ENCODE peak calls at places on chromosomes 6 and 20, in five cellular contexts. S, K, G, O and N are unnamed samples.

GRCh38 chr6:150924808-150925654 is 59.5 kb downstream of the MTHFD1L start:
- DNase-seq in G (no peak), O (no peak), S (no peak), K (no peak), N (no peak)

GRCh38 chr6:148635070-148635743 is 111.6 kb upstream of the UST start:
- DNase-seq in G (no peak), O (no peak), K (no peak), S (no peak), N (no peak)

GRCh38 chr20:41255655-41256054 is 61.9 kb downstream of the ZHX3 start:
- DNase-seq in S (no peak), K (no peak), O (no peak), G (no peak), N (no peak)

GRCh38 chr20:47338131-47338628 is 18.3 kb downstream of the ZMYND8 start:
- DNase-seq in S (no peak), K (no peak), O (no peak), G (no peak), N (no peak)

GRCh38 chr6:37502703-37503485 is 3.2 kb upstream of the CCDC167 start:
- DNase-seq in S (no peak), G (no peak), O (no peak), K (no peak), N (no peak)

GRCh38 chr20:40636486-40636885 is 52.5 kb downstream of the MAFB start:
- DNase-seq in K (no peak), O (peak; percentile 5), S (no peak), G (no peak), N (no peak)

GRCh38 chr6:156804402-156804801 is 27.2 kb downstream of the ARID1B start:
- DNase-seq in K (no peak), O (no peak), G (no peak), S (no peak), N (no peak)

GRCh38 chr6:84635081-84635745 is 129.2 kb downstream of the TBX18 start:
- DNase-seq in G (peak; percentile 25), O (no peak), S (peak; percentile 63), K (no peak), N (no peak)

GRCh38 chr6:84260926-84261325 is 33.5 kb upstream of the CEP162 start:
- DNase-seq in S (no peak), K (no peak), G (no peak), O (no peak), N (no peak)

GRCh38 chr6:106192824-106193223 is 106.7 kb downstream of the PRDM1 start:
- DNase-seq in G (peak; percentile 55), O (no peak), K (peak; percentile 37), S (peak; percentile 35), N (no peak)

GRCh38 chr6:170291271-170292110 is 613 bp upstream of the DLL1 start:
- DNase-seq in O (peak; percentile 74), S (no peak), K (no peak), G (no peak), N (peak; percentile 70)

GRCh38 chr20:4550740-4551139 is 171.0 kb upstream of the PRND start:
- DNase-seq in O (no peak), G (peak; percentile 14), K (no peak), S (no peak), N (no peak)

GRCh38 chr6:108921547-108922331 is 73.5 kb downstream of the ARMC2 start:
- DNase-seq in G (no peak), S (peak; percentile 76), K (no peak), O (peak; percentile 52), N (no peak)

GRCh38 chr6:113635222-113635970 is 221.7 kb upstream of the MARCKS start:
- DNase-seq in O (no peak), S (no peak), K (no peak), G (no peak), N (no peak)

GRCh38 chr20:58721951-58722371 is 29.4 kb downstream of the NPEPL1 start:
- DNase-seq in S (no peak), G (no peak), O (peak; percentile 53), K (no peak), N (peak; percentile 71)

GRCh38 chr20:4084096-4084495 is 68.7 kb upstream of the RNF24 start:
- DNase-seq in S (no peak), G (no peak), O (no peak), K (no peak), N (no peak)

GRCh38 chr6:134457941-134458340 is 140.0 kb upstream of the SGK1 start:
- DNase-seq in O (no peak), K (no peak), G (no peak), S (no peak), N (no peak)

GRCh38 chr20:23078994-23079364 is 7.1 kb downstream of the CD93 start:
- DNase-seq in K (no peak), O (no peak), S (no peak), G (no peak), N (no peak)

GRCh38 chr6:130069471-130069870 is 51.1 kb downstream of the L3MBTL3 start:
- DNase-seq in S (no peak), O (no peak), G (no peak), K (no peak), N (no peak)

GRCh38 chr6:73519943-73520687 is 717 bp downstream of the EEF1A1 start:
- DNase-seq in K (no peak), S (peak; percentile 78), O (peak; percentile 69), G (no peak), N (peak; percentile 82)

GRCh38 chr6:142846459-142846831 is 98.5 kb downstream of the HIVEP2 start:
- DNase-seq in O (no peak), S (no peak), G (no peak), K (no peak), N (no peak)

GRCh38 chr6:127812985-127813681 is 87.7 kb downstream of the THEMIS start:
- DNase-seq in K (no peak), O (no peak), G (no peak), S (no peak), N (no peak)

GRCh38 chr6:110055387-110055735 is 77.2 kb downstream of the GPR6 start:
- DNase-seq in S (no peak), O (no peak), G (no peak), K (no peak), N (no peak)

GRCh38 chr6:11055127-11055627 is 11.1 kb upstream of the ELOVL2 start:
- DNase-seq in S (no peak), G (no peak), K (no peak), O (no peak), N (no peak)

GRCh38 chr6:30411515-30412207 is 66.7 kb downstream of the RPP21 start:
- DNase-seq in G (no peak), S (peak; percentile 41), K (no peak), O (peak; percentile 32), N (no peak)

GRCh38 chr20:45358282-45359068 is 4.5 kb upstream of the SYS1 start:
- DNase-seq in S (peak; percentile 60), G (no peak), K (peak; percentile 72), O (peak; percentile 83), N (peak; percentile 94)

GRCh38 chr20:2798814-2799213 is 1.6 kb downstream of the CPXM1 start:
- DNase-seq in S (peak; percentile 62), K (no peak), O (no peak), G (no peak), N (no peak)

GRCh38 chr20:2801459-2801728 is 967 bp upstream of the CPXM1 start:
- DNase-seq in G (no peak), K (no peak), S (no peak), O (no peak), N (no peak)

GRCh38 chr20:2800590-2801458 is at the start of gene CPXM1:
- DNase-seq in G (no peak), O (no peak), S (no peak), K (no peak), N (no peak)

GRCh38 chr20:2799271-2799670 is 1.2 kb downstream of the CPXM1 start:
- DNase-seq in O (no peak), S (no peak), K (no peak), G (no peak), N (no peak)

GRCh38 chr20:2799688-2800589 is 488 bp downstream of the CPXM1 start:
- DNase-seq in O (no peak), G (no peak), S (peak; percentile 16), K (no peak), N (no peak)
- H3K4me3 ChIP-seq in O (no peak overlapping the region), G (peak overlapping the region; percentile 51), S (peak overlapping the region; percentile 36), K (peak overlapping the region; percentile 39), N (no peak overlapping the region)

DNA sequence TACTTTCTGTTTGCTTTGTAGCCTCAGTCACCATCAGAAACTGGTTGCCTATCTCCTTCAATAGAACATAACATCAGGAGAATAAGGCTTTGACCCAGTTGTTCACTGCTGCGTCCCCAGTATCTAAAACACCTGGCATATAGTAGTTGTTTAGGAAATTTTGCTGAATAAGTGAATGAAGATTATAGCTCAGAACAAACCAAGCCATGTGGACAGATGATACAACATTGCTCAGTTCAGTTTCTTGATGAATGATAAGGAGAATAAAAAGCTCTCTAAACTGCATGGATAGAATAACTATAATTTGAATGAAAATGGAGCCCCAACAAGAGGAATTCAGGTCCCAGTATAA is 5.2 kb upstream of the SERPINB1 start:
- DNase-seq in G (no peak), S (no peak), K (no peak), O (no peak), N (no peak)
- H3K4me3 ChIP-seq in G (no peak overlapping the region), S (peak overlapping the region; percentile 14), K (peak overlapping the region; percentile 6), O (no peak overlapping the region), N (peak overlapping the region; percentile 9)

GRCh38 chr20:50932016-50932338 is 740 bp upstream of the ADNP start:
- DNase-seq in S (no peak), K (no peak), O (no peak), G (no peak), N (no peak)
- H3K4me3 ChIP-seq in S (peak overlapping the region; percentile 89), K (peak overlapping the region; percentile 93), O (no peak overlapping the region), G (peak overlapping the region; percentile 95), N (peak overlapping the region; percentile 68)

DNA sequence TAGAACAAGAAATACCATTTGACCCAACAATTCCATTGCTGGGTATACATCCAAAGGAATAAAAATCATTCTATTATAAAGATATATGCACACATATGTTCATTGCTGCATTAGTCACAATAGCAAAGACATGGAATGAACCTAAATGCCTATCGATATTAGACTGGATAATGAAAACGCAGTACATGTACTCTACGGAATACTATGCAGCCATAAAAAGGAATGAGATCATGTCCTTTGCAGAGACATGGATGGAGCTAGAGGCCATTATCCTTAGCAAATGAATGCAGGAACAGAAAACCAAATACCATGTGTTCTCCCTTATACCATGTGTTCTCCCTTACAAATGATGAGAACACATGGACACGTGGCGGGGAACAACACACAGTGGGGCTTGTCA is 190.2 kb downstream of the HACE1 start:
- DNase-seq in O (no peak), S (no peak), K (no peak), G (no peak), N (no peak)
- H3K4me3 ChIP-seq in O (no peak overlapping the region), S (no peak overlapping the region), K (no peak overlapping the region), G (no peak overlapping the region), N (no peak overlapping the region)